ENCODE peak calls at places on chromosomes 6 and 20, in five cellular contexts. One of them, this sample, is unnamed.

GRCh38 chr6:4256969-4257368 is 121.6 kb upstream of the ECI2 start:
- DNase-seq in IMR-90: peak
- DNase-seq in upper lobe of left lung: no peak
- DNase-seq in thoracic aorta: no peak
- DNase-seq in CD4-positive, alpha-beta T cell: no peak
- DNase-seq in this sample: no peak

GRCh38 chr20:37297066-37297736 is 7.7 kb downstream of the MANBAL start:
- DNase-seq in upper lobe of left lung: no peak
- DNase-seq in IMR-90: peak
- DNase-seq in CD4-positive, alpha-beta T cell: no peak
- DNase-seq in thoracic aorta: no peak
- DNase-seq in this sample: no peak

GRCh38 chr20:36493013-36493800 is 48.1 kb upstream of the MYL9 start:
- DNase-seq in CD4-positive, alpha-beta T cell: no peak
- DNase-seq in thoracic aorta: no peak
- DNase-seq in upper lobe of left lung: peak
- DNase-seq in IMR-90: no peak
- DNase-seq in this sample: no peak

GRCh38 chr6:24428615-24429014 is 25.9 kb downstream of the MRS2 start:
- DNase-seq in upper lobe of left lung: no peak
- DNase-seq in IMR-90: peak
- DNase-seq in CD4-positive, alpha-beta T cell: no peak
- DNase-seq in thoracic aorta: no peak
- DNase-seq in this sample: no peak

GRCh38 chr6:103409475-103409874 is 1450.2 kb downstream of the HACE1 start:
- DNase-seq in upper lobe of left lung: no peak
- DNase-seq in IMR-90: no peak
- DNase-seq in thoracic aorta: no peak
- DNase-seq in CD4-positive, alpha-beta T cell: no peak
- DNase-seq in this sample: no peak

GRCh38 chr20:33773412-33774089 is 37.6 kb upstream of the CHMP4B start:
- DNase-seq in upper lobe of left lung: no peak
- DNase-seq in thoracic aorta: no peak
- DNase-seq in IMR-90: no peak
- DNase-seq in CD4-positive, alpha-beta T cell: no peak
- DNase-seq in this sample: no peak

GRCh38 chr6:14035448-14035847 is 82.1 kb upstream of the CD83 start:
- DNase-seq in CD4-positive, alpha-beta T cell: no peak
- DNase-seq in upper lobe of left lung: no peak
- DNase-seq in thoracic aorta: no peak
- DNase-seq in IMR-90: peak
- DNase-seq in this sample: no peak

GRCh38 chr6:168737481-168737880 is 296.5 kb downstream of the SMOC2 start:
- DNase-seq in thoracic aorta: no peak
- DNase-seq in IMR-90: no peak
- DNase-seq in upper lobe of left lung: no peak
- DNase-seq in CD4-positive, alpha-beta T cell: no peak
- DNase-seq in this sample: no peak

GRCh38 chr20:32541917-32542615 is 43.1 kb downstream of the NOL4L start:
- DNase-seq in upper lobe of left lung: no peak
- DNase-seq in CD4-positive, alpha-beta T cell: no peak
- DNase-seq in IMR-90: no peak
- DNase-seq in thoracic aorta: no peak
- DNase-seq in this sample: no peak

GRCh38 chr6:146543940-146544661 is 468 bp downstream of the RAB32 start:
- DNase-seq in thoracic aorta: peak
- DNase-seq in IMR-90: peak
- DNase-seq in upper lobe of left lung: no peak
- DNase-seq in CD4-positive, alpha-beta T cell: no peak
- DNase-seq in this sample: no peak

GRCh38 chr6:4466769-4467480 is 309.3 kb upstream of the CDYL start:
- DNase-seq in IMR-90: no peak
- DNase-seq in CD4-positive, alpha-beta T cell: no peak
- DNase-seq in thoracic aorta: no peak
- DNase-seq in upper lobe of left lung: no peak
- DNase-seq in this sample: no peak

GRCh38 chr20:59042151-59042795 is at the start of gene PRELID3B:
- DNase-seq in IMR-90: no peak
- DNase-seq in upper lobe of left lung: no peak
- DNase-seq in thoracic aorta: no peak
- DNase-seq in CD4-positive, alpha-beta T cell: no peak
- DNase-seq in this sample: no peak

GRCh38 chr6:14085176-14085787 is 32.3 kb upstream of the CD83 start:
- DNase-seq in thoracic aorta: no peak
- DNase-seq in CD4-positive, alpha-beta T cell: no peak
- DNase-seq in IMR-90: no peak
- DNase-seq in upper lobe of left lung: no peak
- DNase-seq in this sample: no peak

GRCh38 chr6:166936079-166936787 is 20.1 kb downstream of the RNASET2 start:
- DNase-seq in upper lobe of left lung: no peak
- DNase-seq in thoracic aorta: no peak
- DNase-seq in IMR-90: no peak
- DNase-seq in CD4-positive, alpha-beta T cell: no peak
- DNase-seq in this sample: no peak

GRCh38 chr20:36063916-36064660 is 90.5 kb upstream of the EPB41L1 start:
- DNase-seq in CD4-positive, alpha-beta T cell: no peak
- DNase-seq in upper lobe of left lung: no peak
- DNase-seq in thoracic aorta: no peak
- DNase-seq in IMR-90: no peak
- DNase-seq in this sample: no peak

GRCh38 chr6:27332692-27333641 is 20.9 kb upstream of the POM121L2 start:
- DNase-seq in IMR-90: peak
- DNase-seq in upper lobe of left lung: no peak
- DNase-seq in CD4-positive, alpha-beta T cell: peak
- DNase-seq in thoracic aorta: no peak
- DNase-seq in this sample: no peak

GRCh38 chr20:34390769-34391447 is 27.8 kb downstream of the ITCH start:
- DNase-seq in IMR-90: peak
- DNase-seq in thoracic aorta: peak
- DNase-seq in upper lobe of left lung: no peak
- DNase-seq in CD4-positive, alpha-beta T cell: peak
- DNase-seq in this sample: no peak

GRCh38 chr6:77124604-77125003 is 338.7 kb downstream of the HTR1B start:
- DNase-seq in thoracic aorta: no peak
- DNase-seq in upper lobe of left lung: no peak
- DNase-seq in IMR-90: peak
- DNase-seq in CD4-positive, alpha-beta T cell: no peak
- DNase-seq in this sample: no peak

GRCh38 chr6:21626756-21627155 is 33.2 kb downstream of the SOX4 start:
- DNase-seq in CD4-positive, alpha-beta T cell: no peak
- DNase-seq in IMR-90: no peak
- DNase-seq in thoracic aorta: no peak
- DNase-seq in upper lobe of left lung: no peak
- DNase-seq in this sample: no peak

GRCh38 chr20:39849664-39850063 is 839.4 kb downstream of the MAFB start:
- DNase-seq in CD4-positive, alpha-beta T cell: no peak
- DNase-seq in thoracic aorta: peak
- DNase-seq in IMR-90: peak
- DNase-seq in upper lobe of left lung: peak
- DNase-seq in this sample: no peak

GRCh38 chr6:159092631-159093030 is 47.8 kb upstream of the TAGAP start:
- DNase-seq in CD4-positive, alpha-beta T cell: no peak
- DNase-seq in upper lobe of left lung: no peak
- DNase-seq in thoracic aorta: no peak
- DNase-seq in IMR-90: no peak
- DNase-seq in this sample: no peak

GRCh38 chr6:159095561-159096095 is 50.8 kb upstream of the TAGAP start:
- DNase-seq in IMR-90: no peak
- DNase-seq in CD4-positive, alpha-beta T cell: no peak
- DNase-seq in upper lobe of left lung: peak
- DNase-seq in thoracic aorta: no peak
- DNase-seq in this sample: no peak

GRCh38 chr6:159097256-159097655 is 52.5 kb upstream of the TAGAP start:
- DNase-seq in IMR-90: no peak
- DNase-seq in thoracic aorta: no peak
- DNase-seq in upper lobe of left lung: no peak
- DNase-seq in CD4-positive, alpha-beta T cell: no peak
- DNase-seq in this sample: no peak

GRCh38 chr6:159093608-159094443 is 49.0 kb upstream of the TAGAP start:
- DNase-seq in IMR-90: no peak
- DNase-seq in CD4-positive, alpha-beta T cell: no peak
- DNase-seq in upper lobe of left lung: peak
- DNase-seq in thoracic aorta: no peak
- DNase-seq in this sample: no peak

DNA sequence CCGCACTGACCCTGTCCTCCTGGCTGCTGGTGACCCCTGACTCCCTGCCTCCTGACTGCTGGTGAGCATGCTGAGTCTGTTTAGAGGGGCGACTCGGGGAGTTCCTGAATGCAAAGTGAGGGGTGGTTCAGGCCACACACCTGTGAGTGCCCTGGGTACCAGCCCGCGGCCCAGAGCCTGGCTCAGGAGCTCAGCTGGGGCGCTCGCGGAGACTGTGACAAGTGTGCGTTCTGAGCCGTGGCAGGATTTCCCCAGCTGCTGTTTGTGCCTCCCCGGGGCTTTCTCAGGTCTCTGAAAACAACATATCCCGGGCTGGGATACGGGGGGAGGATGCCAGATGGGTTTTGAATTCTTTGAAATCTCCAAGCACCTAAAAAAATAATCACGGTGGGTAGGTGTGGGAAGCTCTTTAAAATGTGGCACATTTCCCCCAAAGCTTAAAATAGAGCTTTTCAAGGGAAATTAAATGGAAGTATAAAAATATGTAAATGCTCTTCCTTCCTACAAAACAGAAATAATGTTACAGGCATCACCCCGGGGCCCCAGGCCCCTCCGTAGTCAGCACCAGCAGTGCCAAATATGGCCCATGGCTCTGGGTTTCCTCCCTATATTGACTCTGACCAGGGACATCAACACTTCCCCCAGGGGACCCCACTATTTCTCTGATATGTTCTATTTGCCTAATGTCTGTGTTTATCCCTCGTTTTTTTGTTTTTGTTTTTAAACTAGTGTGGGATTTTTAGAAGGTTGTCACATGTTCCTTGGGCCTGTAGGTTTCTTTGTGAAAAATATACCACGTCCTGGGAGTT is 49.9 kb upstream of the TAGAP start:
- DNase-seq in thoracic aorta: no peak
- DNase-seq in CD4-positive, alpha-beta T cell: peak
- DNase-seq in IMR-90: no peak
- DNase-seq in upper lobe of left lung: peak
- DNase-seq in this sample: no peak
- H3K27ac ChIP-seq in thoracic aorta: no peak
- H3K27ac ChIP-seq in CD4-positive, alpha-beta T cell: no peak
- H3K27ac ChIP-seq in IMR-90: no peak
- H3K27ac ChIP-seq in upper lobe of left lung: no peak
- H3K27ac ChIP-seq in this sample: no peak

GRCh38 chr6:157670466-157671186 is 152.4 kb upstream of the SNX9 start:
- DNase-seq in upper lobe of left lung: no peak
- DNase-seq in IMR-90: no peak
- DNase-seq in thoracic aorta: no peak
- DNase-seq in CD4-positive, alpha-beta T cell: no peak
- DNase-seq in this sample: no peak

GRCh38 chr6:157668034-157668401 is 155.0 kb upstream of the SNX9 start:
- DNase-seq in IMR-90: no peak
- DNase-seq in CD4-positive, alpha-beta T cell: no peak
- DNase-seq in upper lobe of left lung: no peak
- DNase-seq in thoracic aorta: no peak
- DNase-seq in this sample: no peak

GRCh38 chr6:157668690-157669089 is 154.4 kb upstream of the SNX9 start:
- DNase-seq in upper lobe of left lung: no peak
- DNase-seq in CD4-positive, alpha-beta T cell: no peak
- DNase-seq in IMR-90: no peak
- DNase-seq in thoracic aorta: no peak
- DNase-seq in this sample: no peak

GRCh38 chr6:157667211-157668033 is 155.6 kb upstream of the SNX9 start:
- DNase-seq in thoracic aorta: no peak
- DNase-seq in upper lobe of left lung: no peak
- DNase-seq in CD4-positive, alpha-beta T cell: peak
- DNase-seq in IMR-90: peak
- DNase-seq in this sample: no peak

GRCh38 chr6:157669747-157670216 is 153.3 kb upstream of the SNX9 start:
- DNase-seq in CD4-positive, alpha-beta T cell: peak
- DNase-seq in thoracic aorta: peak
- DNase-seq in upper lobe of left lung: peak
- DNase-seq in IMR-90: peak
- DNase-seq in this sample: no peak
- H3K27ac ChIP-seq in CD4-positive, alpha-beta T cell: no peak
- H3K27ac ChIP-seq in thoracic aorta: peak
- H3K27ac ChIP-seq in upper lobe of left lung: peak
- H3K27ac ChIP-seq in IMR-90: peak
- H3K27ac ChIP-seq in this sample: peak

GRCh38 chr6:142856857-142857608 is 87.9 kb downstream of the HIVEP2 start:
- DNase-seq in thoracic aorta: no peak
- DNase-seq in IMR-90: no peak
- DNase-seq in CD4-positive, alpha-beta T cell: peak
- DNase-seq in upper lobe of left lung: no peak
- DNase-seq in this sample: no peak
- H3K27ac ChIP-seq in thoracic aorta: no peak
- H3K27ac ChIP-seq in IMR-90: no peak
- H3K27ac ChIP-seq in CD4-positive, alpha-beta T cell: peak
- H3K27ac ChIP-seq in upper lobe of left lung: no peak
- H3K27ac ChIP-seq in this sample: no peak

GRCh38 chr6:132683543-132683942 is 24.6 kb upstream of the TAAR1 start:
- DNase-seq in upper lobe of left lung: no peak
- DNase-seq in CD4-positive, alpha-beta T cell: no peak
- DNase-seq in thoracic aorta: no peak
- DNase-seq in IMR-90: peak
- DNase-seq in this sample: no peak

GRCh38 chr6:132684267-132684666 is 25.3 kb upstream of the TAAR1 start:
- DNase-seq in IMR-90: peak
- DNase-seq in upper lobe of left lung: no peak
- DNase-seq in thoracic aorta: no peak
- DNase-seq in CD4-positive, alpha-beta T cell: no peak
- DNase-seq in this sample: no peak

GRCh38 chr6:132690678-132691077 is 23.2 kb downstream of the VNN1 start:
- DNase-seq in IMR-90: no peak
- DNase-seq in CD4-positive, alpha-beta T cell: no peak
- DNase-seq in thoracic aorta: no peak
- DNase-seq in upper lobe of left lung: no peak
- DNase-seq in this sample: no peak

GRCh38 chr6:132684998-132685397 is 26.0 kb upstream of the TAAR1 start:
- DNase-seq in CD4-positive, alpha-beta T cell: no peak
- DNase-seq in upper lobe of left lung: no peak
- DNase-seq in thoracic aorta: no peak
- DNase-seq in IMR-90: no peak
- DNase-seq in this sample: no peak

GRCh38 chr6:132687306-132687705 is 26.5 kb downstream of the VNN1 start:
- DNase-seq in CD4-positive, alpha-beta T cell: no peak
- DNase-seq in upper lobe of left lung: no peak
- DNase-seq in IMR-90: peak
- DNase-seq in thoracic aorta: no peak
- DNase-seq in this sample: no peak
- H3K27ac ChIP-seq in CD4-positive, alpha-beta T cell: no peak
- H3K27ac ChIP-seq in upper lobe of left lung: no peak
- H3K27ac ChIP-seq in IMR-90: no peak
- H3K27ac ChIP-seq in thoracic aorta: no peak
- H3K27ac ChIP-seq in this sample: no peak

This sample was measured in esophagus squamous epithelium.